ENCODE peak calls at places on chromosome 19, in seven cellular contexts. X is pancreas; E is SK-N-DZ; L is neural crest cell; N is stimulated activated CD4-positive, alpha-beta T cell treated with anti-CD3 and anti-CD28 coated beads, TNF-alpha, amount 100 ng/mL, for 48 hours; K is Caco-2; F is fibroblast of pulmonary artery. T is an unnamed sample.

GRCh38 chr19:31110331-31110730 is 238.9 kb downstream of the TSHZ3 start:
- DNase-seq in X (no peak), E (peak; percentile 30), L (no peak), N (no peak), K (no peak), F (peak; percentile 65), T (no peak)

GRCh38 chr19:55912916-55913315 is 19.2 kb downstream of the NLRP13 start:
- DNase-seq in X (no peak), E (no peak), L (no peak), N (no peak), K (no peak), F (no peak), T (no peak)

GRCh38 chr19:584240-585001 is 5.3 kb upstream of the HCN2 start:
- DNase-seq in X (peak; percentile 82), E (peak; percentile 73), L (peak; percentile 80), N (peak; percentile 63), K (peak; percentile 65), F (peak; percentile 47), T (peak; percentile 14)

GRCh38 chr19:31913103-31913710 is 432.2 kb upstream of the ZNF507 start:
- DNase-seq in X (no peak), E (peak; percentile 1), L (no peak), N (no peak), K (no peak), F (no peak), T (no peak)

GRCh38 chr19:38862321-38863059 is 12.7 kb upstream of the HNRNPL start:
- DNase-seq in X (no peak), E (peak; percentile 97), L (no peak), N (no peak), K (no peak), F (peak; percentile 41), T (peak; percentile 29)

GRCh38 chr19:19528721-19529490 is at the start of gene YJEFN3:
- DNase-seq in X (no peak), E (peak; percentile 64), L (no peak), N (no peak), K (no peak), F (no peak), T (no peak)

GRCh38 chr19:44624840-44625354 is 11.5 kb downstream of the IGSF23 start:
- DNase-seq in X (no peak), E (no peak), L (no peak), N (no peak), K (no peak), F (no peak), T (no peak)

GRCh38 chr19:33568706-33569105 is 47.1 kb upstream of the PEPD start:
- DNase-seq in X (no peak), E (no peak), L (no peak), N (no peak), K (no peak), F (no peak), T (no peak)

GRCh38 chr19:44626067-44626624 is 12.8 kb downstream of the IGSF23 start:
- DNase-seq in X (no peak), E (no peak), L (no peak), N (no peak), K (no peak), F (peak; percentile 95), T (peak; percentile 38)

GRCh38 chr19:39145180-39145953 is 19.8 kb downstream of the PAK4 start:
- DNase-seq in X (peak; percentile 58), E (no peak), L (no peak), N (no peak), K (no peak), F (no peak), T (peak; percentile 59)

GRCh38 chr19:6654347-6655310 is 15.3 kb downstream of the TNFSF14 start:
- DNase-seq in X (no peak), E (no peak), L (no peak), N (peak; percentile 57), K (no peak), F (no peak), T (no peak)

GRCh38 chr19:50432658-50433057 is at the start of gene MYBPC2:
- DNase-seq in X (no peak), E (no peak), L (no peak), N (no peak), K (peak; percentile 34), F (peak; percentile 6), T (peak; percentile 22)

GRCh38 chr19:53868892-53869804 is 1.5 kb downstream of the MYADM start:
- DNase-seq in X (peak; percentile 97), E (peak; percentile 89), L (peak; percentile 65), N (peak; percentile 84), K (peak; percentile 91), F (peak; percentile 91), T (peak; percentile 86)

GRCh38 chr19:37683520-37683919 is 28.3 kb upstream of the ZFP30 start:
- DNase-seq in X (no peak), E (no peak), L (no peak), N (no peak), K (no peak), F (no peak), T (no peak)

GRCh38 chr19:2136796-2137195 is 14.6 kb downstream of the AP3D1 start:
- DNase-seq in X (peak; percentile 65), E (no peak), L (no peak), N (no peak), K (no peak), F (no peak), T (no peak)

GRCh38 chr19:36421749-36422481 is 3.5 kb upstream of the ZFP82 start:
- DNase-seq in X (peak; percentile 36), E (no peak), L (no peak), N (no peak), K (no peak), F (no peak), T (no peak)

GRCh38 chr19:5032101-5032967 is 63.4 kb downstream of the KDM4B start:
- DNase-seq in X (peak; percentile 72), E (no peak), L (no peak), N (no peak), K (no peak), F (peak; percentile 21), T (no peak)

GRCh38 chr19:40690699-40691420 is 409 bp upstream of the NUMBL start:
- DNase-seq in X (peak; percentile 97), E (peak; percentile 87), L (peak; percentile 82), N (peak; percentile 96), K (peak; percentile 94), F (peak; percentile 92), T (peak; percentile 94)

GRCh38 chr19:19746286-19747213 is 13.6 kb upstream of the ZNF14 start:
- DNase-seq in X (peak; percentile 43), E (no peak), L (no peak), N (no peak), K (no peak), F (no peak), T (no peak)

GRCh38 chr19:21210037-21210621 is 68.3 kb downstream of the ZNF431 start:
- DNase-seq in X (no peak), E (no peak), L (no peak), N (no peak), K (peak; percentile 59), F (no peak), T (no peak)

GRCh38 chr19:52397310-52398090 is at the start of gene ZNF528:
- DNase-seq in X (peak; percentile 98), E (peak; percentile 84), L (no peak), N (peak; percentile 93), K (peak; percentile 91), F (peak; percentile 96), T (peak; percentile 99)

GRCh38 chr19:54633401-54633800 is 3.1 kb downstream of the LILRB1 start:
- DNase-seq in X (no peak), E (no peak), L (no peak), N (no peak), K (no peak), F (no peak), T (no peak)

GRCh38 chr19:17739121-17739875 is 12.0 kb upstream of the FCHO1 start:
- DNase-seq in X (no peak), E (peak; percentile 73), L (no peak), N (no peak), K (no peak), F (peak; percentile 42), T (no peak)

GRCh38 chr19:34580408-34580807 is 96.6 kb downstream of the SCGB2B2 start:
- DNase-seq in X (peak; percentile 20), E (no peak), L (no peak), N (no peak), K (no peak), F (no peak), T (no peak)

GRCh38 chr19:18660051-18660910 is 23.2 kb upstream of the CRTC1 start:
- DNase-seq in X (no peak), E (peak; percentile 47), L (no peak), N (no peak), K (no peak), F (peak; percentile 55), T (peak; percentile 38)

GRCh38 chr19:10339380-10339960 is at the start of gene ICAM3:
- DNase-seq in X (no peak), E (no peak), L (no peak), N (peak; percentile 56), K (no peak), F (no peak), T (no peak)

T was measured in thyroid gland.